ENCODE peak calls at places on chromosomes 1 and 21, in five cellular contexts. One of them, this sample, is unnamed.

GRCh38 chr1:9421533-9421873 is 117.8 kb upstream of the SLC25A33 start:
- DNase-seq in BJ: no peak
- DNase-seq in GM10248: no peak
- DNase-seq in fibroblast of pulmonary artery: no peak
- DNase-seq in upper lobe of left lung: no peak
- DNase-seq in this sample: no peak

GRCh38 chr1:43316738-43317520 is 16.1 kb downstream of the TIE1 start:
- DNase-seq in BJ: no peak
- DNase-seq in GM10248: no peak
- DNase-seq in fibroblast of pulmonary artery: no peak
- DNase-seq in upper lobe of left lung: peak; percentile 12
- DNase-seq in this sample: no peak

GRCh38 chr21:32132911-32133310 is 145.9 kb downstream of the MIS18A start:
- DNase-seq in BJ: no peak
- DNase-seq in GM10248: no peak
- DNase-seq in fibroblast of pulmonary artery: no peak
- DNase-seq in upper lobe of left lung: no peak
- DNase-seq in this sample: no peak

GRCh38 chr1:188895611-188896010 is 1582.1 kb downstream of the BRINP3 start:
- DNase-seq in BJ: no peak
- DNase-seq in GM10248: no peak
- DNase-seq in fibroblast of pulmonary artery: no peak
- DNase-seq in upper lobe of left lung: no peak
- DNase-seq in this sample: no peak

GRCh38 chr1:242005866-242006565 is 7.1 kb upstream of the MAP1LC3C start:
- DNase-seq in BJ: no peak
- DNase-seq in GM10248: no peak
- DNase-seq in fibroblast of pulmonary artery: no peak
- DNase-seq in upper lobe of left lung: no peak
- DNase-seq in this sample: no peak

GRCh38 chr1:62128765-62129164 is 65.9 kb upstream of the L1TD1 start:
- DNase-seq in BJ: no peak
- DNase-seq in GM10248: no peak
- DNase-seq in fibroblast of pulmonary artery: no peak
- DNase-seq in upper lobe of left lung: no peak
- DNase-seq in this sample: no peak

GRCh38 chr1:24318988-24319863 is at the start of gene GRHL3:
- DNase-seq in BJ: no peak
- DNase-seq in GM10248: no peak
- DNase-seq in fibroblast of pulmonary artery: no peak
- DNase-seq in upper lobe of left lung: peak; percentile 53
- DNase-seq in this sample: no peak

GRCh38 chr1:198880818-198881597 is 242.2 kb downstream of the PTPRC start:
- DNase-seq in BJ: peak; percentile 86
- DNase-seq in GM10248: no peak
- DNase-seq in fibroblast of pulmonary artery: peak; percentile 97
- DNase-seq in upper lobe of left lung: no peak
- DNase-seq in this sample: peak; percentile 78

DNA sequence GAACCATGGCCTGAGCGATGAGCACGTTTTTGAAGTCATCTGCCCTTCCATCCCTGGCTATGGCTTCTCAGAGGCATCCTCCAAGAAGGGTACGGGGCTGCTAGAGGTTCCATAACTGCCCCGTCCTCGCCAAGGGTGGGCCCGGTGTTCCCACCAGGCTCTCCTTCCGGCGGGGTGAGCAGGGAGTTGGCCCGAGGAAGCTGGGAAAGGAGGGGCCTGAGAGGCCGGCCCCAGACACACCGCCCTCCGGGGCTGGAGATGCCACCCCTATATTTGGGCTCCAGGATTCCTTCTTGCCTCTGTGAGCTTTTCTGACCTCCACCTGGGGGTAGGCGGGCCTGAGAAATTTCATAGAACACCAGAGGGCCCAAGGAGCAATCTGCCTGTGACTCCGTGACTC is 28.9 kb downstream of the EPHX1 start:
- DNase-seq in BJ: no peak
- DNase-seq in GM10248: no peak
- DNase-seq in fibroblast of pulmonary artery: no peak
- DNase-seq in upper lobe of left lung: no peak
- DNase-seq in this sample: no peak
- TF ChIP-seq CTCF in BJ: no peak
- TF ChIP-seq CTCF in GM10248: no peak
- TF ChIP-seq CTCF in fibroblast of pulmonary artery: no peak
- TF ChIP-seq CTCF in upper lobe of left lung: no peak
- TF ChIP-seq CTCF in this sample: no peak

GRCh38 chr1:222928212-222928611 is 113.4 kb downstream of the DISP1 start:
- DNase-seq in BJ: no peak
- DNase-seq in GM10248: no peak
- DNase-seq in fibroblast of pulmonary artery: peak; percentile 58
- DNase-seq in upper lobe of left lung: peak; percentile 78
- DNase-seq in this sample: no peak
- TF ChIP-seq CTCF in BJ: no peak
- TF ChIP-seq CTCF in GM10248: no peak
- TF ChIP-seq CTCF in fibroblast of pulmonary artery: peak; percentile 6
- TF ChIP-seq CTCF in upper lobe of left lung: no peak
- TF ChIP-seq CTCF in this sample: no peak

DNA sequence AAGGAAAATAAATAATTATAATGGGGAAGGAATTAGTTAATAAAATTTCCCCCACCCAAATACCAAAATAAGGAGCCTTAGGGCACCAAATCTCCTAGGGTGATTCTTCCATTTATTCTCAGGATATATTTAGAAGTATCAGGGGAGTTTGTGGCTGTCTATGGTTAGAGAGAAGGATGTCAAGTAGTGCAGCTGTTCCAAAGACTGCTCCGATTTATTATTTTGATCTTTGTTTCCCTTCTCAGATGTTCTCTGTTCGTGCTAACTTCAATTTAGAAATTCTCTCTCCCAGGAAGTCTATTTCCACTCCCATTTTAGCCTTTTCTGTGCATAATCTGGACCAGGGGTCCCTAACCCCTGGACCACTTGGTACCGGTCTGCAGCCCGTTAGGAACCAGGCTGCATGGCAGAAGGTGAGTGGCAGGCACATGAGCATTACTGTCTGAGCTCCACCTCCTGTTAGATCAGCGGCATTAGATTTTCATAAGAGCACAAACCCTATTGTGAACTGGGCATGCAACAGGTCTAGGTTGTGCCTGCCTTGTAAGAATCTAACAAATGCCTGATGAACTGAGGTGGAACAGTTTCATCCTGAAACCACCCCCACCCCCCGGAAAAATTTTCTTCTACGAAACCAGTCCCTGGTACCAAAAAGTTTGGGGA is 9.3 kb upstream of the MAST2 start:
- DNase-seq in BJ: no peak
- DNase-seq in GM10248: no peak
- DNase-seq in fibroblast of pulmonary artery: no peak
- DNase-seq in upper lobe of left lung: no peak
- DNase-seq in this sample: no peak
- TF ChIP-seq CTCF in BJ: no peak
- TF ChIP-seq CTCF in GM10248: no peak
- TF ChIP-seq CTCF in fibroblast of pulmonary artery: no peak
- TF ChIP-seq CTCF in upper lobe of left lung: no peak
- TF ChIP-seq CTCF in this sample: no peak

GRCh38 chr1:212284744-212285684 is at the start of gene PPP2R5A:
- DNase-seq in BJ: peak; percentile 96
- DNase-seq in GM10248: peak; percentile 97
- DNase-seq in fibroblast of pulmonary artery: peak; percentile 100
- DNase-seq in upper lobe of left lung: peak; percentile 99
- DNase-seq in this sample: peak; percentile 98
- TF ChIP-seq CTCF in BJ: peak; percentile 21
- TF ChIP-seq CTCF in GM10248: peak; percentile 39
- TF ChIP-seq CTCF in fibroblast of pulmonary artery: no peak
- TF ChIP-seq CTCF in upper lobe of left lung: no peak
- TF ChIP-seq CTCF in this sample: peak; percentile 3

GRCh38 chr1:89566761-89567174 is 42.1 kb downstream of the LRRC8B start:
- DNase-seq in BJ: no peak
- DNase-seq in GM10248: no peak
- DNase-seq in fibroblast of pulmonary artery: peak; percentile 76
- DNase-seq in upper lobe of left lung: peak; percentile 68
- DNase-seq in this sample: no peak
- TF ChIP-seq CTCF in BJ: no peak
- TF ChIP-seq CTCF in GM10248: no peak
- TF ChIP-seq CTCF in fibroblast of pulmonary artery: no peak
- TF ChIP-seq CTCF in upper lobe of left lung: no peak
- TF ChIP-seq CTCF in this sample: no peak